ENCODE peak calls at places on chromosomes 12 and 14, in seven cellular contexts. F, Y, T, P, S, E and O are unnamed samples.

GRCh38 chr14:22689186-22689585 is 45.0 kb upstream of the OR6J1 start:
- DNase-seq in T (peak), P (no peak), S (no peak), F (no peak), E (peak), Y (no peak), O (peak)

GRCh38 chr12:57640156-57641042 is 7.4 kb upstream of the B4GALNT1 start:
- DNase-seq in Y (no peak), S (no peak), F (no peak), T (no peak), E (no peak), P (no peak), O (no peak)

GRCh38 chr14:77100961-77101360 is 2.9 kb downstream of the CIPC start:
- DNase-seq in Y (no peak), S (no peak), F (no peak), P (peak), E (peak), T (no peak), O (peak)

GRCh38 chr12:92554316-92554905 is 148.4 kb upstream of the PLEKHG7 start:
- DNase-seq in E (no peak), P (no peak), F (no peak), Y (no peak), S (no peak), T (no peak), O (no peak)

GRCh38 chr14:57364659-57365450 is 25.5 kb upstream of the NAA30 start:
- DNase-seq in P (no peak), F (no peak), S (no peak), Y (no peak), T (no peak), E (no peak), O (no peak)

GRCh38 chr14:92747701-92748258 is 647 bp downstream of the LGMN start:
- DNase-seq in F (no peak), S (no peak), P (no peak), E (peak), T (no peak), Y (no peak), O (peak)

GRCh38 chr14:89041245-89041585 is 216.8 kb downstream of the TTC8 start:
- DNase-seq in S (no peak), T (no peak), Y (no peak), F (no peak), P (no peak), E (no peak), O (no peak)

GRCh38 chr12:109820921-109821381 is 12.2 kb downstream of the TRPV4 start:
- DNase-seq in Y (no peak), T (peak), F (no peak), S (no peak), P (no peak), E (no peak), O (no peak)

GRCh38 chr12:58608711-58609110 is 311.6 kb downstream of the LRIG3 start:
- DNase-seq in E (peak), Y (no peak), P (no peak), S (no peak), T (no peak), F (no peak), O (no peak)

GRCh38 chr12:2494490-2495192 is 300.1 kb upstream of the FKBP4 start:
- DNase-seq in F (no peak), Y (no peak), E (no peak), P (no peak), S (no peak), T (no peak), O (no peak)

GRCh38 chr12:115638753-115639666 is 638.5 kb downstream of the MED13L start:
- DNase-seq in Y (no peak), S (no peak), T (no peak), P (no peak), F (no peak), E (no peak), O (no peak)

GRCh38 chr14:58912799-58913432 is 275.2 kb downstream of the DACT1 start:
- DNase-seq in S (no peak), T (no peak), P (no peak), Y (no peak), E (no peak), F (no peak), O (no peak)

GRCh38 chr14:33754264-33754663 is 196.6 kb downstream of the EGLN3 start:
- DNase-seq in T (peak), S (no peak), E (peak), F (no peak), Y (no peak), P (no peak), O (peak)

GRCh38 chr12:75446857-75447256 is 33.7 kb upstream of the GLIPR1 start:
- DNase-seq in E (peak), S (no peak), F (no peak), P (no peak), Y (no peak), T (no peak), O (peak)

GRCh38 chr14:102769049-102769327 is 8.3 kb upstream of the TRAF3 start:
- DNase-seq in E (no peak), P (no peak), F (no peak), S (no peak), T (no peak), Y (no peak), O (no peak)

GRCh38 chr14:95660550-95661515 is 25.4 kb upstream of the TCL1B start:
- DNase-seq in Y (no peak), T (no peak), S (no peak), P (no peak), F (no peak), E (no peak), O (peak)

GRCh38 chr14:32202941-32203882 is at the start of gene RNU6-8:
- DNase-seq in P (peak), F (peak), E (peak), T (peak), S (peak), Y (peak), O (peak)

GRCh38 chr14:71187633-71188356 is 280.5 kb downstream of the PCNX1 start:
- DNase-seq in F (no peak), Y (no peak), S (no peak), T (peak), E (peak), P (no peak), O (no peak)

GRCh38 chr12:96104566-96104965 is 69.2 kb upstream of the LTA4H start:
- DNase-seq in T (no peak), P (no peak), Y (no peak), S (no peak), F (no peak), E (no peak), O (no peak)

GRCh38 chr14:95474941-95475340 is 41.5 kb downstream of the SYNE3 start:
- DNase-seq in S (no peak), Y (no peak), T (no peak), P (no peak), E (no peak), F (no peak), O (no peak)

GRCh38 chr14:99145307-99145706 is 126.7 kb downstream of the BCL11B start:
- DNase-seq in S (no peak), P (no peak), Y (no peak), E (no peak), T (no peak), F (no peak), O (no peak)

GRCh38 chr12:79553863-79554574 is 136.7 kb downstream of the PAWR start:
- DNase-seq in Y (no peak), E (no peak), P (no peak), T (no peak), S (no peak), F (no peak), O (no peak)

GRCh38 chr12:52442600-52443061 is 8.5 kb upstream of the KRT75 start:
- DNase-seq in E (peak), F (no peak), P (no peak), S (no peak), T (peak), Y (peak), O (peak)

GRCh38 chr12:103373088-103373523 is 122.7 kb downstream of the C12orf42 start:
- DNase-seq in E (no peak), S (no peak), F (no peak), P (no peak), Y (no peak), T (no peak), O (no peak)

GRCh38 chr14:22822619-22823551 is 6.8 kb upstream of the MRPL52 start:
- DNase-seq in Y (peak), S (peak), T (peak), P (peak), F (peak), E (peak), O (peak)

GRCh38 chr12:92544321-92544720 is 158.5 kb upstream of the PLEKHG7 start:
- DNase-seq in F (no peak), S (no peak), Y (no peak), P (no peak), E (no peak), T (no peak), O (no peak)

GRCh38 chr14:31059152-31059924 is 33.2 kb upstream of the STRN3 start:
- DNase-seq in F (no peak), S (no peak), E (peak), P (no peak), Y (no peak), T (peak), O (peak)

GRCh38 chr14:78754059-78754458 is 583.9 kb downstream of the NRXN3 start:
- DNase-seq in S (no peak), Y (no peak), P (no peak), T (no peak), E (no peak), F (no peak), O (no peak)

GRCh38 chr12:6171409-6172015 is 28.7 kb upstream of the CD9 start:
- DNase-seq in P (no peak), S (no peak), E (no peak), F (no peak), T (no peak), Y (no peak), O (no peak)

GRCh38 chr14:51576899-51577298 is 74.8 kb upstream of the FRMD6 start:
- DNase-seq in E (peak), P (no peak), S (no peak), F (no peak), Y (no peak), T (no peak), O (peak)

GRCh38 chr12:92242917-92243316 is 97.3 kb upstream of the BTG1 start:
- DNase-seq in S (no peak), F (no peak), T (no peak), P (no peak), Y (no peak), E (no peak), O (peak)

GRCh38 chr12:118055144-118055557 is 5.8 kb downstream of the WSB2 start:
- DNase-seq in P (peak), E (peak), F (peak), Y (no peak), T (no peak), S (peak), O (peak)